ENCODE peak calls at places on chromosomes 1 and 21, in seven cellular contexts. Z is Caki2; K is body of pancreas; D is cardiac fibroblast; R is central memory CD4-positive, alpha-beta T cell; U is tibial artery; Y is skeletal muscle cell. J is an unnamed sample.
A peak's percentile ranks its signal among the peaks of the same experiment; 100 is the strongest.

GRCh38 chr1:24294228-24294672 is 24.9 kb upstream of the GRHL3 start:
- DNase-seq in U (peak; percentile 75), K (no peak), Y (peak; percentile 96), R (no peak), Z (no peak), D (peak; percentile 96), J (no peak)

GRCh38 chr1:227546598-227547313 is 16.6 kb upstream of the ZNF678 start:
- DNase-seq in K (no peak), D (no peak), Y (no peak), R (no peak), Z (no peak), U (no peak), J (no peak)

GRCh38 chr1:67921725-67922489 is 88.6 kb upstream of the GNG12 start:
- DNase-seq in Z (no peak), Y (peak; percentile 53), R (no peak), K (no peak), D (peak; percentile 29), U (no peak), J (no peak)

GRCh38 chr1:101379939-101380338 is 143.1 kb downstream of the S1PR1 start:
- DNase-seq in R (no peak), D (no peak), K (no peak), Z (no peak), Y (no peak), U (no peak), J (no peak)

GRCh38 chr21:45102391-45102932 is 28.1 kb downstream of the ADARB1 start:
- DNase-seq in D (peak; percentile 85), Z (peak; percentile 38), Y (no peak), R (no peak), K (no peak), U (no peak), J (no peak)

GRCh38 chr1:229004227-229004833 is 266.6 kb upstream of the RAB4A start:
- DNase-seq in K (no peak), U (no peak), Z (no peak), Y (no peak), R (no peak), D (no peak), J (no peak)

GRCh38 chr1:12811409-12811784 is 19.8 kb downstream of the PRAMEF11 start:
- DNase-seq in U (no peak), D (no peak), Z (no peak), Y (no peak), K (no peak), R (no peak), J (no peak)

GRCh38 chr1:157134442-157134841 is 3.8 kb downstream of the ETV3 start:
- DNase-seq in U (no peak), R (no peak), Z (no peak), K (no peak), Y (no peak), D (no peak), J (no peak)

GRCh38 chr1:28039341-28039740 is 49.1 kb downstream of the EYA3 start:
- DNase-seq in Z (no peak), D (no peak), R (no peak), U (no peak), K (no peak), Y (no peak), J (no peak)

GRCh38 chr1:41239988-41240610 is 2.0 kb downstream of the SCMH1 start:
- DNase-seq in K (peak; percentile 18), U (no peak), R (peak; percentile 24), Z (peak; percentile 21), D (peak; percentile 75), Y (peak; percentile 13), J (peak; percentile 16)

GRCh38 chr1:186670965-186671486 is 9.2 kb downstream of the PTGS2 start:
- DNase-seq in Z (no peak), K (no peak), Y (no peak), D (no peak), U (no peak), R (no peak), J (no peak)

GRCh38 chr1:212587304-212588136 is 21.0 kb upstream of the ATF3 start:
- DNase-seq in Z (no peak), Y (peak; percentile 43), K (no peak), U (no peak), R (no peak), D (peak; percentile 73), J (no peak)

GRCh38 chr1:232667781-232668101 is 37.8 kb upstream of the SIPA1L2 start:
- DNase-seq in K (no peak), Y (no peak), D (no peak), U (no peak), Z (no peak), R (no peak), J (no peak)

GRCh38 chr1:110118636-110119396 is 6.6 kb downstream of the UBL4B start:
- DNase-seq in D (peak; percentile 11), Y (no peak), K (no peak), R (no peak), U (no peak), Z (peak; percentile 4), J (no peak)

GRCh38 chr1:229268505-229268904 is 2.4 kb upstream of the RAB4A start:
- DNase-seq in R (no peak), Z (no peak), K (no peak), Y (no peak), D (no peak), U (no peak), J (no peak)

GRCh38 chr1:234956821-234957329 is 171.8 kb downstream of the TOMM20 start:
- DNase-seq in R (no peak), K (peak; percentile 63), D (no peak), U (no peak), Z (no peak), Y (no peak), J (no peak)

GRCh38 chr1:9626201-9626608 is 25.3 kb upstream of the PIK3CD start:
- DNase-seq in Z (no peak), K (no peak), Y (no peak), R (no peak), D (no peak), U (no peak), J (peak; percentile 51)

GRCh38 chr1:85375422-85375934 is 89.5 kb downstream of the DDAH1 start:
- DNase-seq in K (no peak), U (no peak), D (no peak), Z (no peak), R (no peak), Y (no peak), J (no peak)

GRCh38 chr1:22662986-22663408 is 10.0 kb downstream of the C1QB start:
- DNase-seq in Z (no peak), U (no peak), D (no peak), R (no peak), Y (no peak), K (no peak), J (no peak)

GRCh38 chr21:32134441-32135159 is 144.2 kb downstream of the MIS18A start:
- DNase-seq in R (no peak), D (no peak), K (no peak), U (no peak), Z (no peak), Y (no peak), J (no peak)

GRCh38 chr1:55129194-55129728 is 85.9 kb downstream of the USP24 start:
- DNase-seq in Y (peak; percentile 27), U (peak; percentile 66), D (peak; percentile 92), Z (peak; percentile 2), R (no peak), K (peak; percentile 49), J (no peak)

GRCh38 chr1:30964706-30965105 is 56.1 kb upstream of the SDC3 start:
- DNase-seq in Z (no peak), R (no peak), D (peak; percentile 27), K (no peak), Y (no peak), U (no peak), J (no peak)

GRCh38 chr1:94063379-94063778 is 57.6 kb downstream of the ABCA4 start:
- DNase-seq in Z (no peak), Y (no peak), K (peak; percentile 69), D (peak; percentile 90), U (peak; percentile 45), R (no peak), J (no peak)

GRCh38 chr1:118907466-118907865 is 80.7 kb downstream of the TBX15 start:
- DNase-seq in D (no peak), U (no peak), Y (no peak), K (no peak), R (no peak), Z (no peak), J (no peak)

GRCh38 chr1:239795289-239795688 is 296.4 kb upstream of the FMN2 start:
- DNase-seq in K (no peak), R (no peak), Z (no peak), U (no peak), Y (no peak), D (no peak), J (no peak)

GRCh38 chr21:33069994-33070811 is at the start of gene OLIG1:
- DNase-seq in D (peak; percentile 19), U (no peak), K (peak; percentile 49), R (no peak), Z (peak; percentile 80), Y (no peak), J (no peak)

GRCh38 chr1:209363112-209363511 is 220.4 kb upstream of the CAMK1G start:
- DNase-seq in Y (no peak), D (no peak), R (no peak), K (peak; percentile 6), U (no peak), Z (no peak), J (no peak)

J was measured in immature natural killer cell.